ENCODE peak calls at places on chromosome 12, in six cellular contexts. One of them, this sample, is unnamed.

GRCh38 chr12:56014205-56014604 is 6.6 kb upstream of the IKZF4 start:
- DNase-seq in H9: no peak
- DNase-seq in stimulated activated naive B cell treated with anti-CD40 and anti-IgM and Interleukin-4, amounts not matched to agents 10 μg/mL and 1 μg/mL and 100 μg/mL, for 72 hours: no peak
- DNase-seq in aorta: no peak
- DNase-seq in NCI-H345: peak
- DNase-seq in EL: no peak
- DNase-seq in this sample: peak

GRCh38 chr12:64178122-64178521 is 44.0 kb downstream of the KICS2 start:
- DNase-seq in H9: no peak
- DNase-seq in stimulated activated naive B cell treated with anti-CD40 and anti-IgM and Interleukin-4, amounts not matched to agents 10 μg/mL and 1 μg/mL and 100 μg/mL, for 72 hours: no peak
- DNase-seq in aorta: no peak
- DNase-seq in NCI-H345: no peak
- DNase-seq in EL: peak
- DNase-seq in this sample: no peak

GRCh38 chr12:15446798-15447197 is 124.5 kb downstream of the PTPRO start:
- DNase-seq in H9: no peak
- DNase-seq in stimulated activated naive B cell treated with anti-CD40 and anti-IgM and Interleukin-4, amounts not matched to agents 10 μg/mL and 1 μg/mL and 100 μg/mL, for 72 hours: no peak
- DNase-seq in aorta: no peak
- DNase-seq in NCI-H345: no peak
- DNase-seq in EL: no peak
- DNase-seq in this sample: no peak

GRCh38 chr12:59403259-59403932 is 192.4 kb upstream of the SLC16A7 start:
- DNase-seq in H9: peak
- DNase-seq in stimulated activated naive B cell treated with anti-CD40 and anti-IgM and Interleukin-4, amounts not matched to agents 10 μg/mL and 1 μg/mL and 100 μg/mL, for 72 hours: peak
- DNase-seq in aorta: no peak
- DNase-seq in NCI-H345: peak
- DNase-seq in EL: peak
- DNase-seq in this sample: peak

GRCh38 chr12:98955284-98955683 is 310.2 kb downstream of the APAF1 start:
- DNase-seq in H9: peak
- DNase-seq in stimulated activated naive B cell treated with anti-CD40 and anti-IgM and Interleukin-4, amounts not matched to agents 10 μg/mL and 1 μg/mL and 100 μg/mL, for 72 hours: no peak
- DNase-seq in aorta: no peak
- DNase-seq in NCI-H345: peak
- DNase-seq in EL: peak
- DNase-seq in this sample: no peak

GRCh38 chr12:130958557-130959140 is 4.9 kb downstream of the ADGRD1 start:
- DNase-seq in H9: no peak
- DNase-seq in stimulated activated naive B cell treated with anti-CD40 and anti-IgM and Interleukin-4, amounts not matched to agents 10 μg/mL and 1 μg/mL and 100 μg/mL, for 72 hours: no peak
- DNase-seq in aorta: no peak
- DNase-seq in NCI-H345: no peak
- DNase-seq in EL: no peak
- DNase-seq in this sample: no peak

GRCh38 chr12:92078167-92079053 is 67.2 kb downstream of the BTG1 start:
- DNase-seq in H9: no peak
- DNase-seq in stimulated activated naive B cell treated with anti-CD40 and anti-IgM and Interleukin-4, amounts not matched to agents 10 μg/mL and 1 μg/mL and 100 μg/mL, for 72 hours: no peak
- DNase-seq in aorta: no peak
- DNase-seq in NCI-H345: no peak
- DNase-seq in EL: peak
- DNase-seq in this sample: no peak

GRCh38 chr12:10331642-10332239 is 24.1 kb downstream of the KLRD1 start:
- DNase-seq in H9: no peak
- DNase-seq in stimulated activated naive B cell treated with anti-CD40 and anti-IgM and Interleukin-4, amounts not matched to agents 10 μg/mL and 1 μg/mL and 100 μg/mL, for 72 hours: no peak
- DNase-seq in aorta: no peak
- DNase-seq in NCI-H345: peak
- DNase-seq in EL: peak
- DNase-seq in this sample: no peak

GRCh38 chr12:42003031-42003430 is 141.6 kb downstream of the GXYLT1 start:
- DNase-seq in H9: no peak
- DNase-seq in stimulated activated naive B cell treated with anti-CD40 and anti-IgM and Interleukin-4, amounts not matched to agents 10 μg/mL and 1 μg/mL and 100 μg/mL, for 72 hours: no peak
- DNase-seq in aorta: no peak
- DNase-seq in NCI-H345: no peak
- DNase-seq in EL: no peak
- DNase-seq in this sample: no peak

GRCh38 chr12:72610854-72611358 is 338.7 kb downstream of the TRHDE start:
- DNase-seq in H9: peak
- DNase-seq in stimulated activated naive B cell treated with anti-CD40 and anti-IgM and Interleukin-4, amounts not matched to agents 10 μg/mL and 1 μg/mL and 100 μg/mL, for 72 hours: no peak
- DNase-seq in aorta: no peak
- DNase-seq in NCI-H345: peak
- DNase-seq in EL: no peak
- DNase-seq in this sample: no peak

GRCh38 chr12:91921555-91921954 is 224.1 kb downstream of the BTG1 start:
- DNase-seq in H9: no peak
- DNase-seq in stimulated activated naive B cell treated with anti-CD40 and anti-IgM and Interleukin-4, amounts not matched to agents 10 μg/mL and 1 μg/mL and 100 μg/mL, for 72 hours: no peak
- DNase-seq in aorta: no peak
- DNase-seq in NCI-H345: no peak
- DNase-seq in EL: no peak
- DNase-seq in this sample: no peak

GRCh38 chr12:59780605-59781135 is 184.8 kb downstream of the SLC16A7 start:
- DNase-seq in H9: no peak
- DNase-seq in stimulated activated naive B cell treated with anti-CD40 and anti-IgM and Interleukin-4, amounts not matched to agents 10 μg/mL and 1 μg/mL and 100 μg/mL, for 72 hours: no peak
- DNase-seq in aorta: no peak
- DNase-seq in NCI-H345: no peak
- DNase-seq in EL: peak
- DNase-seq in this sample: no peak

GRCh38 chr12:88958153-88958552 is 377.9 kb upstream of the KITLG start:
- DNase-seq in H9: peak
- DNase-seq in stimulated activated naive B cell treated with anti-CD40 and anti-IgM and Interleukin-4, amounts not matched to agents 10 μg/mL and 1 μg/mL and 100 μg/mL, for 72 hours: no peak
- DNase-seq in aorta: no peak
- DNase-seq in NCI-H345: peak
- DNase-seq in EL: no peak
- DNase-seq in this sample: peak